ENCODE peak calls at places on chromosomes 16 and 17, in six cellular contexts. G, K, E, F, P and N are unnamed samples.

GRCh38 chr17:45225051-45225700 is 3.5 kb downstream of the FMNL1 start:
- DNase-seq in F (no peak), P (no peak), G (no peak), E (peak), K (no peak), N (no peak)

GRCh38 chr17:12078791-12079190 is 58.1 kb downstream of the MAP2K4 start:
- DNase-seq in F (no peak), E (no peak), K (no peak), P (no peak), G (no peak), N (no peak)

GRCh38 chr16:11232852-11233726 is 22.9 kb downstream of the SOCS1 start:
- DNase-seq in K (no peak), P (no peak), G (no peak), E (peak), F (no peak), N (no peak)

GRCh38 chr17:50328360-50328759 is 17.6 kb upstream of the XYLT2 start:
- DNase-seq in P (no peak), E (no peak), G (no peak), K (no peak), F (no peak), N (no peak)

GRCh38 chr17:78357177-78357586 is 2.7 kb downstream of the SOCS3 start:
- DNase-seq in K (no peak), P (no peak), F (peak), G (no peak), E (no peak), N (no peak)

GRCh38 chr17:78340183-78340955 is 19.5 kb downstream of the SOCS3 start:
- DNase-seq in F (no peak), G (no peak), P (no peak), K (no peak), E (no peak), N (no peak)

GRCh38 chr16:28192811-28193529 is 18.8 kb downstream of the XPO6 start:
- DNase-seq in G (no peak), P (no peak), K (no peak), E (peak), F (no peak), N (no peak)

GRCh38 chr17:70270554-70270953 is 101.2 kb downstream of the KCNJ2 start:
- DNase-seq in E (no peak), F (no peak), K (no peak), G (no peak), P (no peak), N (no peak)

GRCh38 chr17:68383443-68384321 is 73.6 kb downstream of the WIPI1 start:
- DNase-seq in G (no peak), P (no peak), K (peak), F (no peak), E (no peak), N (no peak)

GRCh38 chr16:54286330-54287017 is at the start of gene IRX3:
- DNase-seq in E (no peak), P (peak), K (peak), F (no peak), G (peak), N (no peak)

GRCh38 chr17:80119839-80120238 is 18.5 kb downstream of the GAA start:
- DNase-seq in K (no peak), G (no peak), E (no peak), F (no peak), P (no peak), N (no peak)

GRCh38 chr16:56475226-56475625 is 23.9 kb downstream of the OGFOD1 start:
- DNase-seq in E (no peak), P (no peak), G (no peak), F (no peak), K (no peak), N (no peak)

GRCh38 chr16:58022601-58023371 is 2.8 kb upstream of the MMP15 start:
- DNase-seq in F (peak), E (no peak), K (peak), G (peak), P (no peak), N (no peak)

GRCh38 chr17:60901806-60902205 is 224.2 kb downstream of the BCAS3 start:
- DNase-seq in K (no peak), P (no peak), E (no peak), G (no peak), F (no peak), N (no peak)

GRCh38 chr17:55433029-55433628 is 11.5 kb upstream of the MMD start:
- DNase-seq in G (no peak), P (no peak), F (no peak), K (peak), E (no peak), N (peak)

GRCh38 chr17:43832976-43833829 is at the start of gene MPP3:
- DNase-seq in K (peak), G (peak), E (peak), F (no peak), P (peak), N (peak)

GRCh38 chr17:76087531-76087930 is 8.5 kb downstream of the ZACN start:
- DNase-seq in G (no peak), F (no peak), P (no peak), K (no peak), E (no peak), N (no peak)

GRCh38 chr17:76370261-76370993 is 14.0 kb upstream of the SPHK1 start:
- DNase-seq in F (no peak), G (no peak), E (no peak), P (no peak), K (no peak), N (no peak)

GRCh38 chr17:62984801-62985200 is 18.8 kb downstream of the TANC2 start:
- DNase-seq in E (no peak), G (no peak), K (no peak), P (no peak), F (no peak), N (no peak)

GRCh38 chr17:78689029-78689428 is 93.0 kb downstream of the CYTH1 start:
- DNase-seq in E (no peak), P (no peak), K (no peak), F (no peak), G (no peak), N (no peak)

GRCh38 chr17:32783602-32784001 is 93.3 kb downstream of the MYO1D start:
- DNase-seq in G (peak), P (peak), E (no peak), F (no peak), K (peak), N (peak)

GRCh38 chr16:85534536-85535351 is 78.4 kb upstream of the GSE1 start:
- DNase-seq in P (no peak), E (no peak), K (no peak), G (no peak), F (no peak), N (no peak)

GRCh38 chr16:11576427-11577289 is 10.1 kb downstream of the LITAF start:
- DNase-seq in F (no peak), G (no peak), E (no peak), K (no peak), P (no peak), N (no peak)

GRCh38 chr16:84088695-84089395 is 27.9 kb downstream of the MBTPS1 start:
- DNase-seq in G (no peak), K (no peak), E (peak), F (no peak), P (no peak), N (no peak)